ENCODE peak calls at places on chromosomes 2 and 18, in ten cellular contexts. One of them, this sample, is unnamed.

GRCh38 chr2:43102366-43103092 is 123.9 kb downstream of the ZFP36L2 start:
- DNase-seq in endothelial cell: no peak
- DNase-seq in CD4-positive, alpha-beta T cell: no peak
- DNase-seq in tibial nerve: no peak
- DNase-seq in neural progenitor cell: no peak
- DNase-seq in natural killer cell: no peak
- DNase-seq in fibroblast of pulmonary artery: peak
- DNase-seq in adrenal gland: no peak
- DNase-seq in tibial artery: peak
- DNase-seq in lower lobe of right lung: no peak
- DNase-seq in this sample: no peak

GRCh38 chr2:236940497-236940896 is 145.2 kb upstream of the COPS8 start:
- DNase-seq in endothelial cell: no peak
- DNase-seq in CD4-positive, alpha-beta T cell: no peak
- DNase-seq in tibial nerve: no peak
- DNase-seq in neural progenitor cell: no peak
- DNase-seq in natural killer cell: no peak
- DNase-seq in fibroblast of pulmonary artery: no peak
- DNase-seq in adrenal gland: no peak
- DNase-seq in tibial artery: no peak
- DNase-seq in lower lobe of right lung: no peak
- DNase-seq in this sample: no peak

GRCh38 chr18:3499498-3499897 is 49.5 kb downstream of the TGIF1 start:
- DNase-seq in endothelial cell: peak
- DNase-seq in CD4-positive, alpha-beta T cell: no peak
- DNase-seq in tibial nerve: no peak
- DNase-seq in neural progenitor cell: peak
- DNase-seq in natural killer cell: no peak
- DNase-seq in fibroblast of pulmonary artery: peak
- DNase-seq in adrenal gland: no peak
- DNase-seq in tibial artery: no peak
- DNase-seq in lower lobe of right lung: no peak
- DNase-seq in this sample: no peak

GRCh38 chr2:146123256-146123655 is 1603.3 kb upstream of the ZEB2 start:
- DNase-seq in endothelial cell: no peak
- DNase-seq in CD4-positive, alpha-beta T cell: no peak
- DNase-seq in tibial nerve: no peak
- DNase-seq in neural progenitor cell: no peak
- DNase-seq in natural killer cell: no peak
- DNase-seq in fibroblast of pulmonary artery: no peak
- DNase-seq in adrenal gland: no peak
- DNase-seq in tibial artery: no peak
- DNase-seq in lower lobe of right lung: no peak
- DNase-seq in this sample: no peak

GRCh38 chr2:182949572-182950189 is 83.2 kb upstream of the FRZB start:
- DNase-seq in endothelial cell: no peak
- DNase-seq in CD4-positive, alpha-beta T cell: no peak
- DNase-seq in tibial nerve: no peak
- DNase-seq in neural progenitor cell: no peak
- DNase-seq in natural killer cell: no peak
- DNase-seq in fibroblast of pulmonary artery: no peak
- DNase-seq in adrenal gland: peak
- DNase-seq in tibial artery: no peak
- DNase-seq in lower lobe of right lung: no peak
- DNase-seq in this sample: no peak

GRCh38 chr2:94870392-94871225 is 621 bp upstream of the TEKT4 start:
- DNase-seq in endothelial cell: peak
- DNase-seq in CD4-positive, alpha-beta T cell: no peak
- DNase-seq in tibial nerve: no peak
- DNase-seq in neural progenitor cell: no peak
- DNase-seq in natural killer cell: no peak
- DNase-seq in fibroblast of pulmonary artery: no peak
- DNase-seq in adrenal gland: no peak
- DNase-seq in tibial artery: peak
- DNase-seq in lower lobe of right lung: peak
- DNase-seq in this sample: no peak

GRCh38 chr2:178177066-178177679 is 17.1 kb upstream of the OSBPL6 start:
- DNase-seq in endothelial cell: no peak
- DNase-seq in CD4-positive, alpha-beta T cell: no peak
- DNase-seq in tibial nerve: no peak
- DNase-seq in neural progenitor cell: no peak
- DNase-seq in natural killer cell: no peak
- DNase-seq in fibroblast of pulmonary artery: peak
- DNase-seq in adrenal gland: no peak
- DNase-seq in tibial artery: no peak
- DNase-seq in lower lobe of right lung: no peak
- DNase-seq in this sample: no peak

GRCh38 chr2:187511356-187512315 is 42.6 kb downstream of the TFPI start:
- DNase-seq in endothelial cell: no peak
- DNase-seq in CD4-positive, alpha-beta T cell: no peak
- DNase-seq in tibial nerve: no peak
- DNase-seq in neural progenitor cell: no peak
- DNase-seq in natural killer cell: no peak
- DNase-seq in fibroblast of pulmonary artery: no peak
- DNase-seq in adrenal gland: no peak
- DNase-seq in tibial artery: no peak
- DNase-seq in lower lobe of right lung: no peak
- DNase-seq in this sample: no peak

GRCh38 chr2:84958135-84959044 is 12.6 kb upstream of the KCMF1 start:
- DNase-seq in endothelial cell: peak
- DNase-seq in CD4-positive, alpha-beta T cell: no peak
- DNase-seq in tibial nerve: no peak
- DNase-seq in neural progenitor cell: peak
- DNase-seq in natural killer cell: no peak
- DNase-seq in fibroblast of pulmonary artery: peak
- DNase-seq in adrenal gland: no peak
- DNase-seq in tibial artery: peak
- DNase-seq in lower lobe of right lung: peak
- DNase-seq in this sample: no peak

GRCh38 chr2:201715459-201715858 is 17.0 kb upstream of the MPP4 start:
- DNase-seq in endothelial cell: no peak
- DNase-seq in CD4-positive, alpha-beta T cell: no peak
- DNase-seq in tibial nerve: no peak
- DNase-seq in neural progenitor cell: no peak
- DNase-seq in natural killer cell: no peak
- DNase-seq in fibroblast of pulmonary artery: no peak
- DNase-seq in adrenal gland: no peak
- DNase-seq in tibial artery: no peak
- DNase-seq in lower lobe of right lung: no peak
- DNase-seq in this sample: no peak
- TF ChIP-seq CTCF in endothelial cell: no peak
- TF ChIP-seq CTCF in CD4-positive, alpha-beta T cell: no peak
- TF ChIP-seq CTCF in tibial nerve: no peak
- TF ChIP-seq CTCF in neural progenitor cell: no peak
- TF ChIP-seq CTCF in natural killer cell: no peak
- TF ChIP-seq CTCF in fibroblast of pulmonary artery: no peak
- TF ChIP-seq CTCF in adrenal gland: no peak
- TF ChIP-seq CTCF in tibial artery: no peak
- TF ChIP-seq CTCF in lower lobe of right lung: no peak
- TF ChIP-seq CTCF in this sample: no peak

GRCh38 chr2:239395524-239395923 is 5.3 kb downstream of the HDAC4 start:
- DNase-seq in endothelial cell: no peak
- DNase-seq in CD4-positive, alpha-beta T cell: no peak
- DNase-seq in tibial nerve: no peak
- DNase-seq in neural progenitor cell: no peak
- DNase-seq in natural killer cell: no peak
- DNase-seq in fibroblast of pulmonary artery: no peak
- DNase-seq in adrenal gland: no peak
- DNase-seq in tibial artery: no peak
- DNase-seq in lower lobe of right lung: no peak
- DNase-seq in this sample: no peak

GRCh38 chr2:239398536-239398935 is 2.3 kb downstream of the HDAC4 start:
- DNase-seq in endothelial cell: no peak
- DNase-seq in CD4-positive, alpha-beta T cell: no peak
- DNase-seq in tibial nerve: no peak
- DNase-seq in neural progenitor cell: peak
- DNase-seq in natural killer cell: no peak
- DNase-seq in fibroblast of pulmonary artery: no peak
- DNase-seq in adrenal gland: no peak
- DNase-seq in tibial artery: no peak
- DNase-seq in lower lobe of right lung: no peak
- DNase-seq in this sample: no peak

GRCh38 chr2:239397856-239398470 is 2.9 kb downstream of the HDAC4 start:
- DNase-seq in endothelial cell: no peak
- DNase-seq in CD4-positive, alpha-beta T cell: no peak
- DNase-seq in tibial nerve: no peak
- DNase-seq in neural progenitor cell: no peak
- DNase-seq in natural killer cell: no peak
- DNase-seq in fibroblast of pulmonary artery: no peak
- DNase-seq in adrenal gland: no peak
- DNase-seq in tibial artery: no peak
- DNase-seq in lower lobe of right lung: no peak
- DNase-seq in this sample: no peak

GRCh38 chr2:239394978-239395377 is 5.8 kb downstream of the HDAC4 start:
- DNase-seq in endothelial cell: no peak
- DNase-seq in CD4-positive, alpha-beta T cell: no peak
- DNase-seq in tibial nerve: peak
- DNase-seq in neural progenitor cell: no peak
- DNase-seq in natural killer cell: no peak
- DNase-seq in fibroblast of pulmonary artery: no peak
- DNase-seq in adrenal gland: no peak
- DNase-seq in tibial artery: no peak
- DNase-seq in lower lobe of right lung: no peak
- DNase-seq in this sample: no peak

DNA sequence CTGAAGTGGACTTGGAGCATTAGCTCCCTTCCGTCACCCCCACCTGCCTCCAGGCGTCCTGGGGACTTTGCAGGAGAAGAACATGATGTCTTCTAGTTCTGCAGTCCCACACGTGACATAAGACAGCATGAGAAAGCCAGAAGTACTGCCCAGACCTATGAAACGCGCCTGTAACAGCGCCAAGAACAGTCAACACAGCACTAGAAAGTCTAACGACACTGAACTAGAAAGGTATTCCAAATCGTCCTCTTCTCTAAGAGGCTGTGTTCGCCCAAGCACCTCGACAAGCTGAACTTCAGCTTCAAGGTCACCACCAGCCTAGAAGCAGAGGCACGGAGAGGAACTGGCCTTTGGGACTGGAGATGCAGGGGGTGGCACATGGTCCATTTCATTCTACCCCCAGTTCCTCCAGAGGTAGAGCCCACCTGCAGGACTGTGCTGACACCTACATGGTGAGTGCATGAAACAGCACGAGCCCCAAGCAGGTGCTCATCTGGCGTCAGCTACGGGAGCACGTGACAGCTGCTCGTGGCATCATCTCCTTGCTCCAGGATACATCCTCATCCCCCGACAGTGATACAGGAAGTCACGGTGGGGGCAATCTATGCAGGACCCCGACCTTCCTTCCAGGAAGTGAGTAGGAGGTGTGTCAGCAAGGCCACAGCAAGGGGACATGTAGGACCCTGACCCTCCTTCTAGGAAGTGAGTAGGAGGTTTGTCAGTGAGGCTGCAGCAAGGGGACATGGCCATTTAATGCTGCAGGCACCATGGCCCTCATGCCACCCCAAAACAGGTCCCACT is 3.7 kb downstream of the HDAC4 start:
- DNase-seq in endothelial cell: no peak
- DNase-seq in CD4-positive, alpha-beta T cell: peak
- DNase-seq in tibial nerve: no peak
- DNase-seq in neural progenitor cell: no peak
- DNase-seq in natural killer cell: no peak
- DNase-seq in fibroblast of pulmonary artery: no peak
- DNase-seq in adrenal gland: peak
- DNase-seq in tibial artery: no peak
- DNase-seq in lower lobe of right lung: peak
- DNase-seq in this sample: no peak
- TF ChIP-seq CTCF in endothelial cell: no peak
- TF ChIP-seq CTCF in CD4-positive, alpha-beta T cell: peak
- TF ChIP-seq CTCF in tibial nerve: no peak
- TF ChIP-seq CTCF in neural progenitor cell: no peak
- TF ChIP-seq CTCF in natural killer cell: no peak
- TF ChIP-seq CTCF in fibroblast of pulmonary artery: no peak
- TF ChIP-seq CTCF in adrenal gland: no peak
- TF ChIP-seq CTCF in tibial artery: no peak
- TF ChIP-seq CTCF in lower lobe of right lung: no peak
- TF ChIP-seq CTCF in this sample: no peak

DNA sequence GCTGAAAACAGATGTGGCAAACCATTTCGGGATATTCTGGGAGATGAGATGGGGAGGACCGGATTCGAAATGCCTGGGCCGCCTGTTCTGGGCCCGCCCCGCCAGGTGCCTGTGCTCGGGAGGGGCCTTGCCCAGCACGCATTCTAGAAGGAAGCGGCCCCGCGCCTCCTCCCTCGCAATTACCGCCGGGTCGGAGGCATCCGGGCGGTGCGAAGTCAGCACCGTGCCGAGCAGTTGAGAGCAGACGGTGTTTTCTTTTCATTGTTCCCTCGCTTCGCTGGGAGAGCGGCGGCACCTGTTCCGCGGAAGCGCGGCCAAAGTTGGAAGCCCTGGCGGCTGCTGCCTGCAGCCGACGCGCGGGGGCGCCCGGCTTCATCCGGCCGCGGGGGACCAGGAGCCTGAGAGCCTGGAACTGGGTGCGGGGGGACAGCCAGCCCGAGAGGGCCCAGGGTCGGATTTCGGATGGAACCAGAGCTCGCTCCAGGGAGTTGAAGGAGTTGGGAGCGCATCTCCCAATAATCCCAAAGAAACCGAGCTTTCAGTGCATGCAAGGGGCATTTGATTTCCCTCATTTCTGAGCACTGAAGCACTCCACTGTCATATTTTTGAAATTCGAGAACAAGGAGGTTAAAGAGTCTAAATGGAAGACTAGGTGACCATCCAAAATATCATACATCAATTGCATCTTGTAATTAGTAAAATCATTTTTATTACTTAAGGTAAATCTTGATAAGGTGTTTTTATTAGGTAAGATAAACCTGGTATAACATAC is 241.8 kb upstream of the RAB12 start:
- DNase-seq in endothelial cell: peak
- DNase-seq in CD4-positive, alpha-beta T cell: peak
- DNase-seq in tibial nerve: no peak
- DNase-seq in neural progenitor cell: peak
- DNase-seq in natural killer cell: no peak
- DNase-seq in fibroblast of pulmonary artery: peak
- DNase-seq in adrenal gland: peak
- DNase-seq in tibial artery: no peak
- DNase-seq in lower lobe of right lung: peak
- DNase-seq in this sample: no peak
- TF ChIP-seq CTCF in endothelial cell: peak
- TF ChIP-seq CTCF in CD4-positive, alpha-beta T cell: peak
- TF ChIP-seq CTCF in tibial nerve: peak
- TF ChIP-seq CTCF in neural progenitor cell: peak
- TF ChIP-seq CTCF in natural killer cell: no peak
- TF ChIP-seq CTCF in fibroblast of pulmonary artery: peak
- TF ChIP-seq CTCF in adrenal gland: peak
- TF ChIP-seq CTCF in tibial artery: peak
- TF ChIP-seq CTCF in lower lobe of right lung: peak
- TF ChIP-seq CTCF in this sample: peak

DNA sequence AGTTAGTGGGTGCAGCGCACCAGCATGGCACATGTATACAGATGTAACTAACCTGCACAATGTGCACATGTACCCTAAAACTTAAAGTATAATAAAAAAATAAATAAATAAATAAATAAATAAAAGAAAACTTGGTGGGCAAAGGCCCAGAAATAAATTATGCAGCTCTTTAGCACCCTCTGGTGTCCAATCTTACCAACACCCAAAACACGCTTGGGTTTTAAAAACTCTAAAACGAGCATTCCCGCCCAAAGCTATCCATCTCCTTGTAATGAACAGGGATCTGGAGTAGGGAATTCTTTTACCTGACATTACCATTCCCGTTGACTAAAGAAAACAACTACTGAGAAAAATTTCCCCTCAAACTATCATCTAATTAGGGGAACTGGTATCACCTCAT is 2005.9 kb upstream of the CELF4 start:
- DNase-seq in endothelial cell: peak
- DNase-seq in CD4-positive, alpha-beta T cell: no peak
- DNase-seq in tibial nerve: no peak
- DNase-seq in neural progenitor cell: peak
- DNase-seq in natural killer cell: no peak
- DNase-seq in fibroblast of pulmonary artery: peak
- DNase-seq in adrenal gland: peak
- DNase-seq in tibial artery: no peak
- DNase-seq in lower lobe of right lung: no peak
- DNase-seq in this sample: no peak
- TF ChIP-seq CTCF in endothelial cell: peak
- TF ChIP-seq CTCF in CD4-positive, alpha-beta T cell: no peak
- TF ChIP-seq CTCF in tibial nerve: no peak
- TF ChIP-seq CTCF in neural progenitor cell: peak
- TF ChIP-seq CTCF in natural killer cell: no peak
- TF ChIP-seq CTCF in fibroblast of pulmonary artery: peak
- TF ChIP-seq CTCF in adrenal gland: no peak
- TF ChIP-seq CTCF in tibial artery: no peak
- TF ChIP-seq CTCF in lower lobe of right lung: peak
- TF ChIP-seq CTCF in this sample: peak

This sample was measured in CD14-positive monocyte.